ENCODE peak calls at places on chromosome 7, in six cellular contexts. N, P, M, W, I and E are unnamed samples.

GRCh38 chr7:116354171-116354545 is 143.8 kb downstream of the TES start:
- DNase-seq in N (no peak), P (no peak), M (no peak), W (no peak), I (peak), E (peak)

GRCh38 chr7:103914147-103914899 is 75.1 kb downstream of the RELN start:
- DNase-seq in N (no peak), P (no peak), M (no peak), W (no peak), I (no peak), E (no peak)

GRCh38 chr7:140342732-140343514 is 55.4 kb downstream of the SLC37A3 start:
- DNase-seq in N (no peak), P (no peak), M (peak), W (no peak), I (no peak), E (no peak)

GRCh38 chr7:30157217-30157616 is 22.4 kb downstream of the MTURN start:
- DNase-seq in N (peak), P (no peak), M (no peak), W (no peak), I (no peak), E (no peak)

GRCh38 chr7:11923376-11923922 is 91.5 kb upstream of the THSD7A start:
- DNase-seq in N (no peak), P (no peak), M (no peak), W (no peak), I (no peak), E (no peak)

GRCh38 chr7:655758-656157 is 70.7 kb upstream of the DNAAF5 start:
- DNase-seq in N (no peak), P (no peak), M (no peak), W (no peak), I (no peak), E (no peak)

GRCh38 chr7:157116762-157117161 is 22.0 kb upstream of the UBE3C start:
- DNase-seq in N (no peak), P (no peak), M (peak), W (no peak), I (no peak), E (no peak)

GRCh38 chr7:156039971-156040677 is 227.9 kb upstream of the SHH start:
- DNase-seq in N (no peak), P (no peak), M (peak), W (no peak), I (no peak), E (no peak)

GRCh38 chr7:45576249-45576929 is 2.2 kb downstream of the ADCY1 start:
- DNase-seq in N (no peak), P (no peak), M (peak), W (no peak), I (no peak), E (peak)

GRCh38 chr7:85065888-85066485 is 120.9 kb downstream of the SEMA3D start:
- DNase-seq in N (no peak), P (no peak), M (no peak), W (no peak), I (no peak), E (no peak)

GRCh38 chr7:22001345-22002004 is 55.8 kb upstream of the CDCA7L start:
- DNase-seq in N (no peak), P (peak), M (peak), W (no peak), I (peak), E (no peak)

GRCh38 chr7:49623943-49624342 is 149.5 kb upstream of the VWC2 start:
- DNase-seq in N (no peak), P (no peak), M (no peak), W (no peak), I (no peak), E (no peak)

GRCh38 chr7:137952406-137952805 is 49.5 kb downstream of the CREB3L2 start:
- DNase-seq in N (no peak), P (no peak), M (no peak), W (no peak), I (no peak), E (no peak)

GRCh38 chr7:19522486-19522885 is 186.4 kb downstream of the POLR1F start:
- DNase-seq in N (no peak), P (no peak), M (peak), W (no peak), I (no peak), E (no peak)

GRCh38 chr7:69187824-69188335 is 410.4 kb upstream of the AUTS2 start:
- DNase-seq in N (no peak), P (no peak), M (no peak), W (no peak), I (no peak), E (no peak)

GRCh38 chr7:75642810-75643486 is 95.8 kb downstream of the HIP1 start:
- DNase-seq in N (peak), P (peak), M (peak), W (no peak), I (peak), E (no peak)

GRCh38 chr7:123293710-123294109 is 93.9 kb upstream of the SLC13A1 start:
- DNase-seq in N (no peak), P (no peak), M (no peak), W (no peak), I (no peak), E (no peak)

GRCh38 chr7:16028103-16028502 is 341.6 kb upstream of the MEOX2 start:
- DNase-seq in N (no peak), P (no peak), M (peak), W (no peak), I (peak), E (no peak)

GRCh38 chr7:44076101-44076895 is 6.0 kb downstream of the POLM start:
- DNase-seq in N (no peak), P (no peak), M (peak), W (no peak), I (no peak), E (no peak)

GRCh38 chr7:100968031-100968430 is 1.3 kb upstream of the MUC12 start:
- DNase-seq in N (no peak), P (no peak), M (peak), W (no peak), I (no peak), E (no peak)

GRCh38 chr7:42237891-42238531 is 1.0 kb upstream of the GLI3 start:
- DNase-seq in N (no peak), P (no peak), M (peak), W (peak), I (peak), E (peak)